ENCODE peak calls at places on chromosomes 11 and 22, in seven cellular contexts. N is GM12878, R is H1, C is HCT116, Q is K562, W is HepG2, I is SK-N-SH. J is an unnamed sample.
A peak's percentile ranks its signal among the peaks of the same experiment; 100 is the strongest.

GRCh38 chr11:62443390-62444201 is 24.8 kb downstream of the SCGB1A1 start:
- DNase-seq in N (no peak), R (no peak), C (no peak), Q (no peak), W (no peak), I (peak; percentile 64), J (no peak)

GRCh38 chr11:3056296-3057068 is 741 bp downstream of the CARS1 start:
- DNase-seq in N (no peak), R (no peak), C (no peak), Q (no peak), W (no peak), I (peak; percentile 46), J (no peak)

GRCh38 chr22:47051435-47052175 is 289.2 kb downstream of the TBC1D22A start:
- DNase-seq in N (no peak), R (no peak), C (no peak), Q (no peak), W (no peak), I (no peak), J (no peak)

GRCh38 chr11:17580271-17580670 is 33.2 kb downstream of the OTOG start:
- DNase-seq in N (no peak), R (peak; percentile 29), C (no peak), Q (no peak), W (no peak), I (no peak), J (no peak)

GRCh38 chr11:42234381-42235035 is 775.1 kb upstream of the LRRC4C start:
- DNase-seq in N (no peak), R (no peak), C (no peak), Q (no peak), W (no peak), I (no peak), J (no peak)

GRCh38 chr11:79054636-79055035 is 386.2 kb downstream of the TENM4 start:
- DNase-seq in N (no peak), R (no peak), C (no peak), Q (no peak), W (no peak), I (no peak), J (no peak)

GRCh38 chr11:42319926-42320325 is 860.5 kb upstream of the LRRC4C start:
- DNase-seq in N (no peak), R (no peak), C (no peak), Q (no peak), W (no peak), I (no peak), J (no peak)

GRCh38 chr22:46071451-46072029 is 78.8 kb upstream of the PPARA start:
- DNase-seq in N (no peak), R (peak; percentile 76), C (peak; percentile 80), Q (no peak), W (no peak), I (peak; percentile 88), J (peak; percentile 96)

GRCh38 chr11:125092669-125093068 is 18.8 kb downstream of the TMEM218 start:
- DNase-seq in N (no peak), R (no peak), C (no peak), Q (no peak), W (no peak), I (no peak), J (no peak)

GRCh38 chr11:18088974-18089373 is 16.9 kb downstream of the SAAL1 start:
- DNase-seq in N (no peak), R (no peak), C (no peak), Q (no peak), W (no peak), I (no peak), J (no peak)

GRCh38 chr11:15109602-15110001 is 5.1 kb upstream of the INSC start:
- DNase-seq in N (no peak), R (no peak), C (no peak), Q (no peak), W (no peak), I (no peak), J (no peak)

GRCh38 chr11:75248924-75249256 is 8.3 kb downstream of the TPBGL start:
- DNase-seq in N (no peak), R (no peak), C (no peak), Q (no peak), W (no peak), I (no peak), J (no peak)

GRCh38 chr22:49299821-49300231 is 527.8 kb downstream of the BRD1 start:
- DNase-seq in N (no peak), R (peak; percentile 29), C (no peak), Q (no peak), W (no peak), I (no peak), J (no peak)

GRCh38 chr22:49297871-49298721 is 529.6 kb downstream of the BRD1 start:
- DNase-seq in N (no peak), R (peak; percentile 45), C (no peak), Q (no peak), W (no peak), I (peak; percentile 7), J (no peak)

GRCh38 chr22:49300241-49300640 is 527.4 kb downstream of the BRD1 start:
- DNase-seq in N (no peak), R (no peak), C (no peak), Q (no peak), W (no peak), I (no peak), J (no peak)

GRCh38 chr22:49297286-49297870 is 530.3 kb downstream of the BRD1 start:
- DNase-seq in N (no peak), R (peak; percentile 34), C (no peak), Q (no peak), W (no peak), I (no peak), J (no peak)

DNA sequence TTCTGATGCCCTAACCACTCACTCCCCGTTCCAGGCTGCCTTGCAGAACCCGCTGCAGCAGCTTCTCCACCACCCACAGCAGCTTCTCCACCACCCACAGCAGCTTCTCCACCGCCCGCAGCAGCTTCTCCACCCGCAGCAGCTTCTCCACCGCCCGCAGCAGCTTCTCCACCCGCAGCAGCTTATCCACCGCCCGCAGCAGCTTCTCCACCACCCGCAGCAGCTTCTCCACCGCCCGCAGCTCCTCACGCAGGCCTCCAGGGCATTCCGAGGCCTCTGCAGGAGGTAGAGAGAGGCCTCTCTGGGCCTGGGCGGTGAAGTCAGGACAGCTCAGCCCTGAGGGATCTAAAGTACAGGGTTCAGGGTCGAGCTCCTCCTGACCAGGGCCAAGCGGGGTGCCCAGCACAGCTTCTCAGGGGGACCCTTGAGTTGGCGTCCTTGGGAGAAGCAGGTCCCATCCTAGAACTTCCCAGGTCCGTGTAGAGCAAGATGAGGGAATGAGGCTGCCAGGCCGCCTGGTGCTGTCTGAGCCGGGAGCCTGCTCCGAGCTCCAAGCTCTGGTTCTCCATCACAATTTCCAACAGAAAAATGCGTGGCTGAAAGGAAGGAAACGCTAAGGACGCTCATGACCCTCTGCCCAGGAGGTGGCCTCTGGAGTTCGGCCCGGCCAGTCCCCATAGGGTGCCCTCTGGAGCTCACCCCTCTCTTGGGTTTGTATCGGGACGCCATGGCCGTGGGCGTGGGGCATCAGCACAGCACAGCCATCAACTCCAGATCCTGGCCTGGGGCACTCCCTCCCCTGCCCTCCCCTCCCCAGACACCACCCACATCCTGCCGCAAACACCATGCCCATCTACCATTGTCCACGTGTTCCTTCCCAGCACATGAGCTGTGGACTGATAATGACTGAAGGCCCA is 528.6 kb downstream of the BRD1 start:
- DNase-seq in N (no peak), R (peak; percentile 29), C (no peak), Q (no peak), W (no peak), I (no peak), J (no peak)
- TF ChIP-seq JUND in N (no peak), R (no peak), C (no peak), Q (no peak), W (no peak), I (no peak), J (no peak)

GRCh38 chr11:19736831-19737230 is 24.2 kb downstream of the NAV2 start:
- DNase-seq in N (no peak), R (no peak), C (no peak), Q (no peak), W (no peak), I (no peak), J (no peak)

GRCh38 chr11:19738124-19738523 is 25.5 kb downstream of the NAV2 start:
- DNase-seq in N (no peak), R (no peak), C (no peak), Q (no peak), W (no peak), I (peak; percentile 74), J (no peak)

GRCh38 chr11:19737575-19737974 is 24.9 kb downstream of the NAV2 start:
- DNase-seq in N (no peak), R (no peak), C (no peak), Q (no peak), W (no peak), I (no peak), J (no peak)

GRCh38 chr11:19734171-19734570 is 21.5 kb downstream of the NAV2 start:
- DNase-seq in N (no peak), R (no peak), C (no peak), Q (no peak), W (no peak), I (no peak), J (no peak)

GRCh38 chr11:19735512-19735911 is 22.9 kb downstream of the NAV2 start:
- DNase-seq in N (no peak), R (no peak), C (no peak), Q (no peak), W (no peak), I (no peak), J (no peak)
- TF ChIP-seq JUND in N (no peak), R (no peak), C (no peak), Q (no peak), W (no peak), I (no peak), J (no peak)

DNA sequence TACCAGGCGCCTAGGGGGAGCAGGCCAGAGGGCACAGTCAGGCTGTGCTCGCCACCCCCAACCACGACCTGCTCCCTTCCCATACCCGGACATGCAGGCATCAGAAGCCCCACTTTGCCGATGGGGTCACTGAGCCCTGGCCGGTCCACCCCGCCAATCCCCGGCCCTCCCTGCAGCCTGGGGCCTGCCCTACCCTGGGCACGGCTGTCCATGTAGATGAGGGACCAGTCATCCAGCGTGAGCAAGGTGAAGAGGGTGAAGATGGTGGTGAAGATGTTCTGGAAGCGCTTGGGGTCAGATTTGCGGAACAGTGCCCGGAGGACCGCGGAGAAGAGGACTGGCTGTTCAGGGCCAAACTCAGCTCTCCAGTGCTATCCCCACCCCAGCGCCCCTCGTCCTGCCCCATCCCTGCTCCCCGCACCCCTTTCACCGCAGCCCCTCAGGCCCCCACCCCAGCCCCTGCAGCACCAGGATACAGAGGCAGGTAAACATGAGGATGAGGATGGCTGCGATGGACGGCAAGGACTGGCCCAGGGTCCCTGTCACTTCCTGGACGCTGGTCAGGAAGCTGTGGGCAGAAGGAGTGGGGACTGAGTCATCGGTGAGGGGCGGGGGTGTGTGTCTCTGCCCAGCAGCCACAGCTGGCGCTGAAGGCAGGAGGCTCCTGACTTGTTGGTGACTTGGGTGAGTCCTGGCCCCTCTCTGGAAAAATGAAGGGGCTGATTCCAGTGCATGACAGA is 5.5 kb downstream of the CATSPER1 start:
- DNase-seq in N (no peak), R (no peak), C (no peak), Q (peak; percentile 66), W (no peak), I (no peak), J (no peak)
- TF ChIP-seq JUND in N (no peak), R (no peak), C (no peak), Q (peak; percentile 84), W (no peak), I (peak; percentile 78), J (no peak)

DNA sequence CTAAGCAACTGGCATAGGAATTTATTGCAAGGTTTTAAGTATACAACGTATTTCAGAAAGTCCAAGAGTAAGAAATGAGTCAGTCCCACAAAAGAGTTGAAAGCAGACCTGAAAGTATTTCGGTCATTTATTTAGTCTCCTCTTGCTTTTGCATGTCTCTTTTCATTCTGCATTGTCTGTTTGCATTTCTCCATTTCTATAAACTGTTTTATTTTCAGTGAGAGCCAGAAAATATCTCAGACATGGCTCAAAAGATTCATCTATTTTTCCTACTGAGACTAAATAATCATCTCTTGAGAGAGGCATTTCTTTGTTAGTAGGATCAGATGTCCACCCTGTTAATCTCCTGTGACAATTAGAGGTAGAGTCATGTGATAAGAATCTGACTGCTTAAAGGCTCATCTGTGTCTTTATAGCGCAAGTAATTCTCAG is 219.1 kb upstream of the CCDC179 start:
- DNase-seq in N (no peak), R (no peak), C (no peak), Q (no peak), W (no peak), I (no peak), J (no peak)
- TF ChIP-seq JUND in N (no peak), R (no peak), C (no peak), Q (no peak), W (no peak), I (peak; percentile 7), J (no peak)

J was measured in T47D.